ENCODE peak calls at places on chromosomes 16 and 17, in five cellular contexts. V, Z, T, S and Y are unnamed samples.

GRCh38 chr16:24070851-24071250 is 185.3 kb upstream of the CACNG3 start:
- DNase-seq in V (peak), T (peak), Z (peak), S (no peak), Y (peak)

GRCh38 chr17:29549169-29549935 is 17.5 kb downstream of the ABHD15 start:
- DNase-seq in S (no peak), T (no peak), V (no peak), Z (no peak), Y (peak)

GRCh38 chr17:72362466-72363335 is 241.9 kb downstream of the SOX9 start:
- DNase-seq in S (no peak), V (no peak), T (no peak), Z (no peak), Y (no peak)

GRCh38 chr16:4176794-4177438 is 60.7 kb upstream of the ADCY9 start:
- DNase-seq in S (no peak), Z (no peak), T (no peak), V (no peak), Y (no peak)

GRCh38 chr17:2911755-2912111 is 115.5 kb downstream of the RAP1GAP2 start:
- DNase-seq in S (no peak), T (no peak), V (no peak), Z (no peak), Y (no peak)

GRCh38 chr17:948284-948852 is 31.2 kb downstream of the NXN start:
- DNase-seq in S (no peak), T (no peak), V (no peak), Z (no peak), Y (no peak)

GRCh38 chr17:37827905-37828304 is 83.0 kb upstream of the HNF1B start:
- DNase-seq in T (no peak), V (no peak), S (no peak), Z (no peak), Y (no peak)

GRCh38 chr16:7268182-7268581 is 64.5 kb upstream of the RBFOX1 start:
- DNase-seq in V (no peak), Z (peak), S (no peak), T (peak), Y (peak)

GRCh38 chr17:46056800-46057304 is 57.8 kb downstream of the STH start:
- DNase-seq in T (no peak), S (no peak), V (no peak), Z (no peak), Y (no peak)

GRCh38 chr17:51097708-51098446 is 22.8 kb downstream of the SPAG9 start:
- DNase-seq in Z (no peak), S (no peak), T (peak), V (no peak), Y (no peak)

GRCh38 chr17:40980594-40980993 is 3.5 kb downstream of the KRT40 start:
- DNase-seq in V (no peak), S (no peak), Z (no peak), T (peak), Y (no peak)